ENCODE peak calls at places on chromosomes 7 and 10, in seven cellular contexts. Z is NCI-H1436; V is MCF 10A; T is HFFc6; K is fibroblast of the conjunctiva; F is activated naive CD8-positive, alpha-beta T cell treated with anti-CD3 and anti-CD28 coated beads for 36 hours; N is Calu3. D is an unnamed sample.

GRCh38 chr7:121235221-121235620 is 93.6 kb upstream of the WNT16 start:
- DNase-seq in Z (no peak), V (no peak), T (no peak), F (no peak), K (no peak), N (no peak), D (no peak)

GRCh38 chr7:92987095-92987494 is 130.7 kb downstream of the SAMD9 start:
- DNase-seq in K (no peak), F (no peak), V (no peak), Z (no peak), T (peak), N (no peak), D (no peak)

GRCh38 chr7:1279041-1279440 is 46.4 kb downstream of the UNCX start:
- DNase-seq in T (no peak), V (no peak), Z (no peak), F (no peak), K (no peak), N (no peak), D (no peak)

GRCh38 chr10:116741391-116742351 is 695 bp downstream of the HSPA12A start:
- DNase-seq in K (no peak), T (no peak), Z (no peak), V (no peak), N (no peak), F (no peak), D (no peak)

GRCh38 chr7:77415474-77415821 is 701 bp downstream of the GSAP start:
- DNase-seq in K (no peak), F (peak), T (no peak), V (no peak), N (no peak), Z (no peak), D (no peak)

GRCh38 chr7:157439149-157439548 is 102.3 kb downstream of the DNAJB6 start:
- DNase-seq in V (no peak), F (no peak), N (no peak), Z (no peak), T (no peak), K (no peak), D (no peak)

GRCh38 chr7:35846816-35847412 is 46.1 kb downstream of the SEPTIN7 start:
- DNase-seq in T (no peak), V (no peak), K (no peak), Z (no peak), N (no peak), F (no peak), D (no peak)

GRCh38 chr7:79702116-79702515 is 248.6 kb upstream of the MAGI2 start:
- DNase-seq in T (peak), K (no peak), N (no peak), Z (no peak), F (no peak), V (no peak), D (no peak)

GRCh38 chr7:5217851-5218331 is 27.9 kb downstream of the WIPI2 start:
- DNase-seq in T (no peak), F (no peak), Z (no peak), N (no peak), K (no peak), V (no peak), D (no peak)

GRCh38 chr7:139871276-139871675 is 42.2 kb downstream of the TBXAS1 start:
- DNase-seq in T (peak), N (no peak), K (peak), F (no peak), V (no peak), Z (no peak), D (no peak)

GRCh38 chr7:129951076-129952011 is 1.4 kb downstream of the UBE2H start:
- DNase-seq in T (no peak), Z (no peak), V (peak), N (no peak), F (no peak), K (no peak), D (no peak)

GRCh38 chr10:84908491-84908890 is 580.1 kb downstream of the CCSER2 start:
- DNase-seq in V (peak), N (no peak), F (no peak), T (no peak), Z (no peak), K (no peak), D (no peak)

GRCh38 chr7:30504347-30505173 is at the start of gene GGCT:
- DNase-seq in V (peak), K (peak), F (peak), Z (peak), N (peak), T (peak), D (peak)

GRCh38 chr10:97683556-97684357 is 3.3 kb downstream of the AVPI1 start:
- DNase-seq in V (peak), K (no peak), F (no peak), Z (no peak), T (peak), N (peak), D (no peak)

GRCh38 chr10:126060232-126060935 is 164.0 kb downstream of the FANK1 start:
- DNase-seq in V (peak), T (peak), N (no peak), K (peak), Z (no peak), F (no peak), D (no peak)

GRCh38 chr10:46523119-46523880 is 33.2 kb downstream of the GPRIN2 start:
- DNase-seq in N (peak), K (no peak), Z (no peak), F (no peak), T (peak), V (peak), D (no peak)

GRCh38 chr7:17368856-17369520 is 70.5 kb downstream of the AHR start:
- DNase-seq in N (no peak), T (no peak), V (peak), K (no peak), Z (no peak), F (no peak), D (no peak)

GRCh38 chr7:131723926-131724325 is 167.5 kb upstream of the PODXL start:
- DNase-seq in F (no peak), T (no peak), K (no peak), V (no peak), N (no peak), Z (no peak), D (no peak)

GRCh38 chr7:43294080-43294630 is 181.7 kb downstream of the HECW1 start:
- DNase-seq in F (no peak), N (peak), T (peak), K (peak), V (peak), Z (no peak), D (no peak)

GRCh38 chr10:1375805-1376170 is 319.6 kb downstream of the WDR37 start:
- DNase-seq in V (no peak), F (no peak), T (no peak), Z (no peak), N (no peak), K (no peak), D (no peak)

GRCh38 chr10:47037654-47038425 is 126.6 kb downstream of the PTPN20 start:
- DNase-seq in V (no peak), F (no peak), T (no peak), K (no peak), Z (no peak), N (no peak), D (no peak)

GRCh38 chr10:103447187-103447586 is 5.0 kb downstream of the CALHM2 start:
- DNase-seq in F (no peak), N (no peak), V (no peak), Z (no peak), T (no peak), K (no peak), D (no peak)

GRCh38 chr10:13555884-13556529 is 27.2 kb upstream of the BEND7 start:
- DNase-seq in K (no peak), V (no peak), F (no peak), Z (no peak), N (no peak), T (no peak), D (no peak)

GRCh38 chr7:70812511-70812910 is 319.4 kb upstream of the GALNT17 start:
- DNase-seq in K (no peak), Z (no peak), N (no peak), V (no peak), T (no peak), F (no peak), D (no peak)

GRCh38 chr10:93437000-93437945 is 44.9 kb downstream of the MYOF start:
- DNase-seq in F (no peak), K (peak), Z (no peak), T (peak), V (peak), N (peak), D (no peak)

GRCh38 chr7:49670991-49671390 is 102.4 kb upstream of the VWC2 start:
- DNase-seq in N (no peak), K (no peak), T (no peak), Z (no peak), V (peak), F (no peak), D (no peak)

GRCh38 chr7:74499835-74500388 is 46.2 kb downstream of the GTF2IRD1 start:
- DNase-seq in F (no peak), V (no peak), K (no peak), T (no peak), Z (no peak), N (no peak), D (no peak)

GRCh38 chr10:67818323-67818722 is 19.7 kb downstream of the DNAJC12 start:
- DNase-seq in F (no peak), K (no peak), T (peak), N (peak), Z (peak), V (peak), D (peak)

GRCh38 chr7:103148994-103149807 is at the start of gene NAPEPLD:
- DNase-seq in F (peak), N (peak), T (peak), Z (peak), K (peak), V (peak), D (peak)

GRCh38 chr7:90988523-90988922 is 275.7 kb upstream of the FZD1 start:
- DNase-seq in V (no peak), K (no peak), T (no peak), Z (no peak), N (no peak), F (no peak), D (peak)

GRCh38 chr10:131706476-131706875 is 194.3 kb upstream of the PPP2R2D start:
- DNase-seq in V (no peak), F (no peak), N (no peak), T (no peak), K (no peak), Z (no peak), D (no peak)

GRCh38 chr7:2729043-2729892 is 41.3 kb downstream of the AMZ1 start:
- DNase-seq in K (no peak), T (no peak), F (no peak), N (no peak), Z (no peak), V (no peak), D (no peak)

GRCh38 chr10:31099101-31099500 is 67.4 kb upstream of the ZNF438 start:
- DNase-seq in K (no peak), Z (no peak), T (no peak), F (no peak), V (no peak), N (peak), D (no peak)

GRCh38 chr7:11760372-11760771 is 71.6 kb downstream of the THSD7A start:
- DNase-seq in F (no peak), T (no peak), K (peak), V (peak), N (no peak), Z (peak), D (peak)

GRCh38 chr7:15765753-15766152 is 79.3 kb upstream of the MEOX2 start:
- DNase-seq in N (no peak), Z (no peak), K (no peak), F (no peak), V (no peak), T (no peak), D (no peak)

D was measured in NCI-H2081 treated with DMSO at 0.1 percent for 48 hours.